ENCODE peak calls at places on chromosomes 5 and 9, in four cellular contexts. X is right lobe of liver, W is gastrocnemius medialis, D is A549. Q is an unnamed sample.

GRCh38 chr9:114096041-114096511 is 3.0 kb downstream of the KIF12 start:
- DNase-seq in X (no peak), W (no peak), D (peak; percentile 35), Q (no peak)

GRCh38 chr9:75964431-75964830 is 74.0 kb downstream of the PCSK5 start:
- DNase-seq in X (no peak), W (no peak), D (no peak), Q (no peak)

GRCh38 chr9:95887926-95888497 is 12.5 kb downstream of the ERCC6L2 start:
- DNase-seq in X (no peak), W (no peak), D (no peak), Q (no peak)

GRCh38 chr5:11602298-11602697 is 301.9 kb downstream of the CTNND2 start:
- DNase-seq in X (no peak), W (no peak), D (peak; percentile 2), Q (no peak)

GRCh38 chr5:149675467-149676201 is 54.5 kb upstream of the PPARGC1B start:
- DNase-seq in X (no peak), W (no peak), D (no peak), Q (no peak)

GRCh38 chr9:89743576-89744254 is 138.9 kb downstream of the GADD45G start:
- DNase-seq in X (no peak), W (no peak), D (no peak), Q (no peak)

GRCh38 chr9:31013371-31013770 is 1371.1 kb upstream of the ACO1 start:
- DNase-seq in X (no peak), W (no peak), D (no peak), Q (no peak)

GRCh38 chr9:81825831-81826540 is 102.2 kb upstream of the SPATA31D4 start:
- DNase-seq in X (no peak), W (no peak), D (no peak), Q (no peak)

GRCh38 chr9:2307480-2307879 is 292.3 kb downstream of the SMARCA2 start:
- DNase-seq in X (no peak), W (no peak), D (no peak), Q (peak; percentile 3)

GRCh38 chr9:35422753-35423152 is 67.2 kb upstream of the RUSC2 start:
- DNase-seq in X (no peak), W (no peak), D (no peak), Q (no peak)

GRCh38 chr9:127537792-127538191 is 74.3 kb upstream of the STXBP1 start:
- DNase-seq in X (no peak), W (no peak), D (no peak), Q (no peak)

GRCh38 chr5:112036206-112036605 is 279.2 kb upstream of the NREP start:
- DNase-seq in X (no peak), W (no peak), D (no peak), Q (no peak)

GRCh38 chr5:8013951-8014844 is 145.2 kb downstream of the MTRR start:
- DNase-seq in X (no peak), W (no peak), D (no peak), Q (no peak)

GRCh38 chr9:112061152-112061740 is 113.9 kb downstream of the SUSD1 start:
- DNase-seq in X (peak; percentile 67), W (peak; percentile 46), D (peak; percentile 81), Q (peak; percentile 90)

GRCh38 chr9:126335837-126336236 is 9.2 kb downstream of the MVB12B start:
- DNase-seq in X (peak; percentile 51), W (peak; percentile 38), D (no peak), Q (no peak)

GRCh38 chr5:135386096-135386495 is 12.9 kb downstream of the MACROH2A1 start:
- DNase-seq in X (no peak), W (no peak), D (no peak), Q (no peak)

GRCh38 chr9:37485389-37486255 is at the start of gene POLR1E:
- DNase-seq in X (peak; percentile 96), W (peak; percentile 94), D (peak; percentile 99), Q (no peak)

GRCh38 chr9:112332977-112333638 is at the start of gene PTBP3:
- DNase-seq in X (peak; percentile 88), W (peak; percentile 77), D (peak; percentile 55), Q (no peak)

GRCh38 chr5:134445841-134446818 is 34.4 kb upstream of the CDKN2AIPNL start:
- DNase-seq in X (no peak), W (peak; percentile 93), D (no peak), Q (no peak)

GRCh38 chr5:128040927-128041326 is 42.6 kb upstream of the SLC12A2 start:
- DNase-seq in X (no peak), W (no peak), D (no peak), Q (no peak)

GRCh38 chr9:91274950-91275349 is 86.8 kb downstream of the AUH start:
- DNase-seq in X (no peak), W (no peak), D (no peak), Q (no peak)

GRCh38 chr5:7634837-7635236 is 216.1 kb downstream of the CFAP90 start:
- DNase-seq in X (no peak), W (no peak), D (no peak), Q (no peak)

GRCh38 chr5:113294341-113295110 is 140.3 kb downstream of the TSSK1B start:
- DNase-seq in X (peak; percentile 91), W (peak; percentile 71), D (peak; percentile 51), Q (no peak)

GRCh38 chr5:115209279-115209678 is 39.6 kb upstream of the TRIM36 start:
- DNase-seq in X (no peak), W (no peak), D (no peak), Q (no peak)

GRCh38 chr9:133335924-133336811 is at the start of gene SURF6:
- DNase-seq in X (peak; percentile 94), W (peak; percentile 88), D (peak; percentile 75), Q (no peak)

GRCh38 chr5:145462525-145462924 is 372.6 kb downstream of the PRELID2 start:
- DNase-seq in X (no peak), W (no peak), D (no peak), Q (no peak)

Q was measured in glomerular endothelial cell.